ENCODE peak calls at places on chromosomes 4 and X, in ten cellular contexts. U is mucosa of descending colon; G is IMR-90; T is uterus; Q is right cardiac atrium; K is tibial artery; H is lung; R is CD8-positive, alpha-beta memory T cell; S is Karpas-422; X is CD4-positive, alpha-beta memory T cell. V is an unnamed sample.

GRCh38 chr4:105637409-105638258 is 70.9 kb downstream of the INTS12 start:
- DNase-seq in U (peak; percentile 54), G (peak; percentile 3), T (peak; percentile 47), Q (peak; percentile 89), K (peak; percentile 87), H (peak; percentile 82), R (no peak), S (peak; percentile 95), X (peak; percentile 4), V (no peak)

GRCh38 chrX:46992070-46992469 is 79.8 kb downstream of the JADE3 start:
- DNase-seq in U (no peak), G (no peak), T (no peak), Q (no peak), K (no peak), H (no peak), R (no peak), S (no peak), X (no peak), V (no peak)

GRCh38 chrX:82757614-82758013 is 750.5 kb upstream of the POU3F4 start:
- DNase-seq in U (no peak), G (no peak), T (no peak), Q (no peak), K (no peak), H (no peak), R (no peak), S (no peak), X (no peak), V (no peak)

GRCh38 chrX:68413254-68413653 is 20.0 kb downstream of the OPHN1 start:
- DNase-seq in U (no peak), G (no peak), T (no peak), Q (no peak), K (no peak), H (no peak), R (no peak), S (no peak), X (no peak), V (no peak)

GRCh38 chr4:83855044-83855443 is 319.1 kb downstream of the GPAT3 start:
- DNase-seq in U (no peak), G (peak; percentile 98), T (no peak), Q (no peak), K (no peak), H (no peak), R (no peak), S (no peak), X (no peak), V (no peak)

GRCh38 chr4:138702471-138702870 is 313.1 kb upstream of the NOCT start:
- DNase-seq in U (no peak), G (no peak), T (no peak), Q (no peak), K (no peak), H (no peak), R (no peak), S (no peak), X (no peak), V (no peak)

GRCh38 chr4:74133786-74134499 is 24.0 kb upstream of the MTHFD2L start:
- DNase-seq in U (peak; percentile 68), G (peak; percentile 86), T (peak; percentile 65), Q (peak; percentile 86), K (peak; percentile 84), H (peak; percentile 83), R (peak; percentile 1), S (peak; percentile 87), X (peak; percentile 23), V (peak; percentile 68)

GRCh38 chr4:81392164-81392563 is 79.5 kb downstream of the RASGEF1B start:
- DNase-seq in U (no peak), G (no peak), T (no peak), Q (no peak), K (no peak), H (no peak), R (no peak), S (no peak), X (peak; percentile 9), V (no peak)

GRCh38 chrX:2967998-2968909 is 38.1 kb upstream of the ARSH start:
- DNase-seq in U (no peak), G (peak; percentile 29), T (no peak), Q (peak; percentile 37), K (no peak), H (no peak), R (no peak), S (no peak), X (no peak), V (no peak)

GRCh38 chr4:125321709-125322362 is 7.1 kb downstream of the FAT4 start:
- DNase-seq in U (no peak), G (peak; percentile 61), T (no peak), Q (no peak), K (no peak), H (no peak), R (no peak), S (no peak), X (no peak), V (no peak)

GRCh38 chrX:149121526-149121925 is 383.6 kb downstream of the IDS start:
- DNase-seq in U (no peak), G (no peak), T (no peak), Q (no peak), K (no peak), H (no peak), R (no peak), S (no peak), X (no peak), V (no peak)

GRCh38 chr4:150510176-150510875 is 71.6 kb upstream of the MAB21L2 start:
- DNase-seq in U (no peak), G (peak; percentile 86), T (no peak), Q (no peak), K (no peak), H (no peak), R (no peak), S (no peak), X (no peak), V (no peak)

DNA sequence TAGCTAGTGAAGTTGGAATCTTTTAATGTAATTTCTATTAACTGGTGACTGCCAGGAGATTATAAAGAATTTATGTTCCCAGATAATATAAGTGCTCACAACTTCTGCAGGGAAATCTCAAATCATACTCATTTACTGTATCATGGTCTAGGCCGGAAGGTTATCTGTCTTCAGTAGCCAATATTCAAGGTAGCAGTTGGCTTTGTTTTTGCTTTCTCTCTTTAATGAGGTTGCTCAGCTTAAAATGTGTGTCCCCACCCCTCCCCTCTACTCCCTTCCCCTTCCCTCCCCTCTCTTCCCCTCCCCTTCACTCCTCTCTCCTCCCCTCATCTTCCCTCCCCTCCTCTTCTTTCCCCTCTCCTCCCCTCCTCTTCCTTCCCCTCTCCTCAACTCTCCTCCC is 117.6 kb downstream of the HPGD start:
- DNase-seq in U (no peak), G (no peak), T (no peak), Q (no peak), K (no peak), H (no peak), R (no peak), S (no peak), X (no peak), V (no peak)
- H3K4me1 ChIP-seq in U (peaks cover 5% of the 10 kb centered on the region), G (no peaks in the 10 kb centered on the region), T (no peaks in the 10 kb centered on the region), Q (no peaks in the 10 kb centered on the region), K (no peaks in the 10 kb centered on the region), H (no peaks in the 10 kb centered on the region), R (no peaks in the 10 kb centered on the region), S (no peaks in the 10 kb centered on the region), X (no peaks in the 10 kb centered on the region), V (peaks cover 6% of the 10 kb centered on the region)

GRCh38 chr4:7911044-7911578 is 28.6 kb downstream of the AFAP1 start:
- DNase-seq in U (no peak), G (peak; percentile 95), T (peak; percentile 53), Q (peak; percentile 77), K (peak; percentile 41), H (peak; percentile 38), R (no peak), S (no peak), X (no peak), V (no peak)
- H3K4me1 ChIP-seq in U (no peaks in the 10 kb centered on the region), G (peaks cover 34% of the 10 kb centered on the region), T (peaks cover 10% of the 10 kb centered on the region), Q (peaks cover 12% of the 10 kb centered on the region), K (no peaks in the 10 kb centered on the region), H (peaks cover 7% of the 10 kb centered on the region), R (no peaks in the 10 kb centered on the region), S (peaks cover 3% of the 10 kb centered on the region), X (peaks cover 21% of the 10 kb centered on the region), V (peaks cover 5% of the 10 kb centered on the region)

DNA sequence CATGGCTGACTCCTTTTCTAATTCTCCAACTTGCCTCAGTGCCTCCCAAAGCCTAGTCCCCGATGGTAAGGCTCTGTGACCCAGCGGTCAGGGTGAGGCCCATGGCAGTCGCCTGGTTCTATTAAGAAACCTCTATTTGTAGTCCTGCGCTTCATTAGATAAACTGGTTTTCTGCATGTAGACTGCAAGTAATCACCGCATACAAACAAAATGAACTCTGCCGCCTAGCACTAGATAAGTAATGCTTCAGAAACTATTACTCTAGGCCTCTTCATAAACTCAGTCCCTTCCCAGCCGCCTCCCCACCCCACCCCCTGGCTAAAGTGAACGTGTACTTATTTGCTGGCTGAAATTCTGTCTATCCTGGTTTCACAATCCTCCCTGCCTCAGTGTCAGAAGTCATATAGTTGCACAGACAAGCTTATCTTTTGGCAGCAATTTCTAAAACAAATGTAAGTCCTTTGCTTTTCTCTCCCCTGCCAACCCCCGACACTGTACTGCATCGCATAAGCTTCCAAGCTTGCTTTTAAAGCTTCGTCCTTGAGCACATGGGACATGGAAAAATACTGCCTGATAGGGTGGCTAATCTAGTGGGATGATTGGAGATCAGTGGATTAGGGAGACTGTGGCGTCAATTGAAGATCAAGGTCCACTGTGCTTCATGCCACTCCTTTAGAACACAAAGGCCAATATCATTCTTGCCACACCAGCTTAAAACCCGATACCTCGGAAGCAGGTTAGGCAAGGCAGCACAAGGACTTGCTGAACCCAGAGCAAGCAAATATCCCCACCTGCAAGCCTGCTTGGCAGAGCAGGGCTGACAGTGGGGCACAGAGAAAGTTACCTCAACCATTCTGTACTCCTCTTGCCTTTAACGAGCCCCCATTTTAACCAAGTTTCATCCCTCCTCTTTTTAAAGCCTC is 125.8 kb downstream of the IRF2 start:
- DNase-seq in U (peak; percentile 78), G (peak; percentile 90), T (no peak), Q (peak; percentile 88), K (no peak), H (peak; percentile 49), R (no peak), S (no peak), X (no peak), V (no peak)
- H3K4me1 ChIP-seq in U (peaks cover 45% of the 10 kb centered on the region), G (peaks cover 26% of the 10 kb centered on the region), T (no peaks in the 10 kb centered on the region), Q (peaks cover 24% of the 10 kb centered on the region), K (no peaks in the 10 kb centered on the region), H (peaks cover 23% of the 10 kb centered on the region), R (no peaks in the 10 kb centered on the region), S (peaks cover 56% of the 10 kb centered on the region), X (peaks cover 8% of the 10 kb centered on the region), V (peaks cover 3% of the 10 kb centered on the region)

GRCh38 chrX:103686199-103687072 is at the start of gene MORF4L2:
- DNase-seq in U (peak; percentile 92), G (peak; percentile 99), T (peak; percentile 96), Q (peak; percentile 94), K (peak; percentile 94), H (peak; percentile 92), R (peak; percentile 69), S (peak; percentile 96), X (peak; percentile 84), V (peak; percentile 81)

GRCh38 chrX:103678199-103678993 is 8.1 kb downstream of the MORF4L2 start:
- DNase-seq in U (no peak), G (peak; percentile 78), T (no peak), Q (no peak), K (no peak), H (no peak), R (no peak), S (no peak), X (no peak), V (no peak)

GRCh38 chrX:103687073-103687695 is 685 bp upstream of the MORF4L2 start:
- DNase-seq in U (peak; percentile 92), G (peak; percentile 76), T (peak; percentile 90), Q (peak; percentile 96), K (peak; percentile 89), H (peak; percentile 86), R (peak; percentile 80), S (peak; percentile 86), X (peak; percentile 89), V (no peak)

GRCh38 chrX:103685396-103685795 is 1.1 kb downstream of the MORF4L2 start:
- DNase-seq in U (no peak), G (no peak), T (no peak), Q (no peak), K (no peak), H (no peak), R (no peak), S (no peak), X (no peak), V (no peak)

GRCh38 chrX:103681443-103681842 is 5.1 kb downstream of the MORF4L2 start:
- DNase-seq in U (no peak), G (no peak), T (no peak), Q (no peak), K (no peak), H (no peak), R (no peak), S (no peak), X (no peak), V (no peak)
- H3K4me1 ChIP-seq in U (no peaks in the 10 kb centered on the region), G (no peaks in the 10 kb centered on the region), T (no peaks in the 10 kb centered on the region), Q (no peaks in the 10 kb centered on the region), K (no peaks in the 10 kb centered on the region), H (no peaks in the 10 kb centered on the region), R (peaks cover 8% of the 10 kb centered on the region), S (peaks cover 8% of the 10 kb centered on the region), X (peaks cover 16% of the 10 kb centered on the region), V (no peaks in the 10 kb centered on the region)